ENCODE peak calls at places on chromosome 7, in ten cellular contexts. V is effector memory CD4-positive, alpha-beta T cell; Q is psoas muscle; L is neural progenitor cell; U is stomach; O is pancreas; I is IMR-90; M is tibial artery; P is GM23248; C is lower lobe of right lung. H is an unnamed sample. For H3K4me1 and H3K27me3, the result is how much of the 10 kb centered on the place peaks cover.

GRCh38 chr7:40675741-40676140 is 540.9 kb downstream of the SUGCT start:
- DNase-seq in V (no peak), Q (no peak), L (no peak), U (no peak), O (no peak), I (no peak), M (no peak), P (no peak), C (no peak), H (no peak)

GRCh38 chr7:158976468-158976848 is 120.1 kb downstream of the DYNC2I1 start:
- DNase-seq in V (no peak), Q (no peak), L (peak), U (no peak), O (no peak), I (no peak), M (no peak), P (peak), C (no peak), H (peak)

GRCh38 chr7:75931676-75932075 is 16.7 kb downstream of the POR start:
- DNase-seq in V (no peak), Q (peak), L (no peak), U (no peak), O (no peak), I (no peak), M (no peak), P (no peak), C (no peak), H (no peak)

GRCh38 chr7:143126146-143126545 is 5.7 kb upstream of the PIP start:
- DNase-seq in V (no peak), Q (no peak), L (no peak), U (no peak), O (no peak), I (no peak), M (no peak), P (peak), C (no peak), H (no peak)

GRCh38 chr7:78720066-78720465 is 733.4 kb downstream of the MAGI2 start:
- DNase-seq in V (no peak), Q (no peak), L (no peak), U (no peak), O (no peak), I (no peak), M (no peak), P (no peak), C (no peak), H (no peak)

GRCh38 chr7:100171087-100171681 is 2.8 kb upstream of the GAL3ST4 start:
- DNase-seq in V (peak), Q (peak), L (peak), U (no peak), O (no peak), I (no peak), M (no peak), P (peak), C (no peak), H (peak)

GRCh38 chr7:71198887-71199286 is 66.9 kb downstream of the GALNT17 start:
- DNase-seq in V (no peak), Q (no peak), L (no peak), U (no peak), O (no peak), I (no peak), M (no peak), P (no peak), C (no peak), H (no peak)

GRCh38 chr7:53340220-53340619 is 304.8 kb downstream of the POM121L12 start:
- DNase-seq in V (no peak), Q (no peak), L (no peak), U (no peak), O (no peak), I (no peak), M (no peak), P (no peak), C (no peak), H (no peak)

GRCh38 chr7:139828880-139829653 is at the start of gene TBXAS1:
- DNase-seq in V (no peak), Q (no peak), L (no peak), U (peak), O (peak), I (peak), M (no peak), P (no peak), C (peak), H (peak)

GRCh38 chr7:123522061-123522460 is 12.3 kb downstream of the IQUB start:
- DNase-seq in V (no peak), Q (no peak), L (no peak), U (no peak), O (no peak), I (no peak), M (no peak), P (no peak), C (no peak), H (no peak)

GRCh38 chr7:5677538-5678294 is 103.7 kb downstream of the RNF216 start:
- DNase-seq in V (peak), Q (peak), L (peak), U (peak), O (no peak), I (peak), M (peak), P (peak), C (peak), H (peak)

GRCh38 chr7:29123611-29124190 is 22.6 kb downstream of the CPVL start:
- DNase-seq in V (no peak), Q (no peak), L (no peak), U (no peak), O (no peak), I (no peak), M (no peak), P (no peak), C (no peak), H (no peak)

GRCh38 chr7:47454066-47454950 is 127.6 kb downstream of the TNS3 start:
- DNase-seq in V (no peak), Q (no peak), L (no peak), U (no peak), O (no peak), I (peak), M (peak), P (peak), C (no peak), H (peak)

GRCh38 chr7:150740053-150740452 is 2.8 kb downstream of the GIMAP5 start:
- DNase-seq in V (no peak), Q (no peak), L (no peak), U (no peak), O (no peak), I (no peak), M (no peak), P (no peak), C (no peak), H (no peak)

GRCh38 chr7:153224890-153225289 is 465.3 kb downstream of the ACTR3B start:
- DNase-seq in V (no peak), Q (no peak), L (no peak), U (no peak), O (no peak), I (no peak), M (no peak), P (no peak), C (no peak), H (no peak)

GRCh38 chr7:133530682-133531081 is 277.8 kb downstream of the EXOC4 start:
- DNase-seq in V (no peak), Q (no peak), L (no peak), U (no peak), O (no peak), I (peak), M (no peak), P (peak), C (no peak), H (no peak)

GRCh38 chr7:107594961-107595737 is 15.1 kb downstream of the BCAP29 start:
- DNase-seq in V (no peak), Q (no peak), L (no peak), U (no peak), O (no peak), I (peak), M (no peak), P (peak), C (no peak), H (no peak)

GRCh38 chr7:85773116-85773783 is 586.4 kb upstream of the SEMA3D start:
- DNase-seq in V (no peak), Q (no peak), L (no peak), U (no peak), O (no peak), I (peak), M (no peak), P (peak), C (no peak), H (no peak)

GRCh38 chr7:25820432-25821040 is 331.5 kb upstream of the NFE2L3 start:
- DNase-seq in V (no peak), Q (no peak), L (peak), U (no peak), O (no peak), I (no peak), M (no peak), P (peak), C (no peak), H (peak)

GRCh38 chr7:120793213-120793936 is 64.6 kb downstream of the TSPAN12 start:
- DNase-seq in V (no peak), Q (no peak), L (no peak), U (no peak), O (no peak), I (no peak), M (no peak), P (no peak), C (no peak), H (no peak)

GRCh38 chr7:50304911-50305621 is 550 bp downstream of the IKZF1 start:
- DNase-seq in V (peak), Q (no peak), L (peak), U (no peak), O (no peak), I (no peak), M (no peak), P (no peak), C (no peak), H (no peak)

GRCh38 chr7:143322646-143323343 is 6.9 kb downstream of the CLCN1 start:
- DNase-seq in V (no peak), Q (peak), L (no peak), U (no peak), O (no peak), I (no peak), M (no peak), P (no peak), C (no peak), H (no peak)

GRCh38 chr7:150642926-150643325 is 10.7 kb upstream of the GIMAP6 start:
- DNase-seq in V (no peak), Q (no peak), L (no peak), U (no peak), O (no peak), I (no peak), M (no peak), P (no peak), C (no peak), H (no peak)

GRCh38 chr7:41107938-41108448 is 594.9 kb downstream of the INHBA start:
- DNase-seq in V (no peak), Q (no peak), L (no peak), U (no peak), O (no peak), I (peak), M (no peak), P (peak), C (no peak), H (no peak)

GRCh38 chr7:107920048-107920772 is 29.2 kb downstream of the DLD start:
- DNase-seq in V (no peak), Q (no peak), L (no peak), U (no peak), O (no peak), I (peak), M (no peak), P (no peak), C (no peak), H (no peak)

GRCh38 chr7:5351508-5352265 is 68.9 kb downstream of the SLC29A4 start:
- DNase-seq in V (no peak), Q (no peak), L (peak), U (no peak), O (no peak), I (peak), M (no peak), P (no peak), C (no peak), H (peak)

GRCh38 chr7:73715648-73716317 is 3.7 kb downstream of the STX1A start:
- DNase-seq in V (no peak), Q (no peak), L (no peak), U (peak), O (no peak), I (peak), M (no peak), P (peak), C (no peak), H (no peak)

GRCh38 chr7:67105382-67105781 is 108.7 kb downstream of the TYW1 start:
- DNase-seq in V (no peak), Q (no peak), L (no peak), U (no peak), O (no peak), I (peak), M (no peak), P (peak), C (no peak), H (no peak)

DNA sequence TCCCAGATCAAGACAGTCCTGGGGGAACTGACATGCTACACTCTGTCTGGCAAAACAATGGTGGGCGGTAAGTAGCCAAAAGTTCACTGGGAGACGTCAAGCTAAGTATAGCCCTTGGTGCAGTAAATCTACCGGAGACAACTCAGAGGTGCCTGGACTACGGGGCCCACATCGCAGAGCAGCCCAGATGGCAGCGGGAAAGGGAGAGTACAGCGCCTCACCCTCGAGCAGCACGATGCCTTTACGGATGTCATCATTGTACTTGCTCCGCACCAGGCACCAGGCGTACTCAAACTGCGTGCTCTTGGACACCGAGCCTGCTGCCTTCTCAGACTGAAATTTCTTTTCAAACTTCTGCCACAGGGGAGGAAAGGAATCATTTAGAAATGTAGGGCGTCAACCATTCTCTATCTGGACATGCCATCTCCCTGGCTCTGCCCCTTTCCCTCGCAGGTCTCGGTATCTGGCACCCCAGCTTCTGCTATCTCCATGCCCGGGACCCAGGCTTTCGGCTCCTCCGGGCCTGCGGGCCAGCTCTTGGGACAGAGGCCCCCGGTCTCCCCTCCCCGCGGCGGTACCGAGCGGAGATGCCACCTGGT is 996 bp downstream of the FIS1 start:
- DNase-seq in V (no peak), Q (no peak), L (peak), U (no peak), O (no peak), I (no peak), M (no peak), P (peak), C (no peak), H (peak)
- H3K4me1 ChIP-seq in V (under half), Q (under half), L (under half), U (half or more), O (under half), I (under half), M (under half), P (under half), C (half or more), H (under half)

DNA sequence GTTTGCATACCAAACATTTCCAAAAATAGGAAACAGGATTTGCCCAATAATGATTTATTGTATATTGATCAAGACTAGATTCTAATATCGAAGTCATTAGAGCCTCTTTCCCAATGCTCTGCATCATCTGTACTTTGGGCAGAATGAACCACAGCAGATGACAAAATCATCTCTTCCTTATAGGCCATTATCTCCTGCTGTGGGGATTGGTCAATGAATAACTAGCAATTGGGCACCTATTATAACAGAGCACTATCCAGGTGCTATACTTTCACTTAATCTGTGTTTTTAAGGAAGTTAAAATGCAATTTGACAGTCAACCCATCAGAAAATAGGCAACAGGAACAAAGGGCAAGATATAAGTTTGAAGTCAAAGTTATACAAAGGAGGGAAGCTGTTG is 290.3 kb downstream of the AHR start:
- DNase-seq in V (no peak), Q (no peak), L (no peak), U (no peak), O (no peak), I (no peak), M (no peak), P (no peak), C (no peak), H (no peak)
- H3K27ac ChIP-seq in V (no peak), Q (no peak), L (no peak), U (no peak), O (no peak), I (no peak), M (no peak), P (no peak), C (no peak), H (no peak)

GRCh38 chr7:154919324-154920222 is 83.4 kb downstream of the PAXIP1 start:
- DNase-seq in V (no peak), Q (no peak), L (no peak), U (no peak), O (peak), I (no peak), M (no peak), P (no peak), C (no peak), H (no peak)

GRCh38 chr7:154915600-154915999 is 87.3 kb downstream of the PAXIP1 start:
- DNase-seq in V (no peak), Q (no peak), L (no peak), U (no peak), O (no peak), I (no peak), M (no peak), P (no peak), C (no peak), H (no peak)

GRCh38 chr7:154916381-154917213 is 86.3 kb downstream of the PAXIP1 start:
- DNase-seq in V (no peak), Q (no peak), L (no peak), U (no peak), O (no peak), I (no peak), M (no peak), P (no peak), C (no peak), H (no peak)

GRCh38 chr7:154917214-154918160 is 85.4 kb downstream of the PAXIP1 start:
- DNase-seq in V (no peak), Q (no peak), L (no peak), U (no peak), O (no peak), I (no peak), M (no peak), P (no peak), C (no peak), H (no peak)

DNA sequence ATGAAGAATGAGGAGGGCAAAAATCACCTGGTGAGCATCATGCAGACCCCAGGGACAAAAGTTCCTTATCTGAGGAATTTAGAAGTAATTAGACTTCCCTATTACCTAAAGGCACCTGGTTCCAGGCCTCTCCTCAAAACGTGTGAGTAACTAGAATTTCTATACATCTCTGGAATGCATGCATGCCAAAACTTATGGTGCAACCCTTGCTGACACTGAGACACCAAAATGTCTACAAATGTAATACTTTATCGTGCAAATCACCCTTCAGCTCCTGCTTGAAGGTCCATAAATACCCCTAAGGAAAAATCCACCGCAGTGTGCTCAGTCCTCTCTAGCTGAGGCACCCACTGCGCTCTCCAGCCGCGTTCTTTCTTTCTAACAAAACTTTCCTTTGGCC is 84.2 kb downstream of the PAXIP1 start:
- DNase-seq in V (no peak), Q (no peak), L (no peak), U (no peak), O (no peak), I (no peak), M (no peak), P (no peak), C (no peak), H (no peak)
- H3K27me3 ChIP-seq in V (under half), Q (under half), L (under half), U (under half), O (under half), I (under half), M (under half), P (under half), C (under half), H (under half)

GRCh38 chr7:129076886-129077285 is 22.0 kb upstream of the TNPO3 start:
- DNase-seq in V (no peak), Q (no peak), L (no peak), U (no peak), O (no peak), I (no peak), M (no peak), P (no peak), C (no peak), H (no peak)
- H3K4me1 ChIP-seq in V (under half), Q (under half), L (under half), U (under half), O (under half), I (under half), M (under half), P (under half), C (under half), H (under half)

GRCh38 chr7:92939793-92940360 is 103.5 kb upstream of the CDK6 start:
- DNase-seq in V (no peak), Q (no peak), L (no peak), U (no peak), O (no peak), I (no peak), M (no peak), P (no peak), C (no peak), H (no peak)

GRCh38 chr7:92945840-92946239 is 109.5 kb upstream of the CDK6 start:
- DNase-seq in V (no peak), Q (no peak), L (no peak), U (no peak), O (no peak), I (no peak), M (no peak), P (no peak), C (no peak), H (no peak)

GRCh38 chr7:92949748-92950147 is 113.4 kb upstream of the CDK6 start:
- DNase-seq in V (no peak), Q (no peak), L (no peak), U (no peak), O (no peak), I (no peak), M (no peak), P (no peak), C (no peak), H (no peak)

GRCh38 chr7:92944633-92945032 is 108.3 kb upstream of the CDK6 start:
- DNase-seq in V (no peak), Q (no peak), L (no peak), U (no peak), O (no peak), I (peak), M (no peak), P (peak), C (no peak), H (no peak)
- H3K27ac ChIP-seq in V (no peak), Q (no peak), L (no peak), U (no peak), O (no peak), I (no peak), M (no peak), P (no peak), C (no peak), H (no peak)

GRCh38 chr7:1588978-1589377 is 19.1 kb upstream of the PSMG3 start:
- DNase-seq in V (no peak), Q (no peak), L (no peak), U (no peak), O (no peak), I (no peak), M (no peak), P (no peak), C (no peak), H (peak)
- H3K27me3 ChIP-seq in V (under half), Q (half or more), L (under half), U (under half), O (under half), I (under half), M (under half), P (under half), C (under half), H (under half)

GRCh38 chr7:33054261-33054964 is 8.2 kb downstream of the NT5C3A start:
- DNase-seq in V (no peak), Q (no peak), L (no peak), U (no peak), O (no peak), I (peak), M (no peak), P (peak), C (no peak), H (no peak)
- H3K4me1 ChIP-seq in V (under half), Q (under half), L (under half), U (under half), O (under half), I (under half), M (under half), P (under half), C (under half), H (under half)

GRCh38 chr7:54961391-54961790 is 57.4 kb upstream of the EGFR start:
- DNase-seq in V (no peak), Q (no peak), L (no peak), U (no peak), O (no peak), I (no peak), M (no peak), P (no peak), C (no peak), H (no peak)
- H3K27ac ChIP-seq in V (no peak), Q (no peak), L (no peak), U (no peak), O (no peak), I (no peak), M (no peak), P (no peak), C (no peak), H (no peak)

GRCh38 chr7:157090485-157091165 is 48.1 kb upstream of the UBE3C start:
- DNase-seq in V (no peak), Q (no peak), L (no peak), U (no peak), O (no peak), I (no peak), M (peak), P (no peak), C (no peak), H (peak)
- H3K27me3 ChIP-seq in V (under half), Q (under half), L (under half), U (under half), O (under half), I (under half), M (under half), P (under half), C (under half), H (under half)

DNA sequence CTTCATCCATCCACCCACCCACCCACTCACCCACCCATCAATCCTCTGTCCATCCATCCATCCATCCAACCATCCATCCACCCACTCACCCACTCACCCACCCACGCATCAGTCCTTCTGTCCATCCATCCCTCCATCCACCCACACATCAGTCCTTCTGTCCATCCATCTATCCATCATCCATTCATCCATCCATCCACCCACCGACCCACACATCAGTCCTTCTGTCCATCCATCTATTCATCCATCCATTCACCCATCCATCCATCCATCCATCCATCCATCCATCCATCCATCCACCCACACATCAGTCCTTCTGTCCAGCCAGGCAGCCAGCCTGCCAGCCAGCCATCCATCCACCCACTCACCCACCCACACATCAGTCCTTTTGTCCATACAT is 15.8 kb upstream of the GRIFIN start:
- DNase-seq in V (no peak), Q (no peak), L (no peak), U (no peak), O (no peak), I (no peak), M (no peak), P (no peak), C (no peak), H (no peak)
- H3K4me1 ChIP-seq in V (under half), Q (under half), L (under half), U (under half), O (under half), I (under half), M (under half), P (under half), C (under half), H (under half)